ENCODE peak calls at places on chromosomes 13 and 19, in five cellular contexts. C, N, V, L and U are unnamed samples.

GRCh38 chr13:99559560-99559959 is 58.3 kb downstream of the TM9SF2 start:
- DNase-seq in V (no peak), N (no peak), L (no peak), C (no peak), U (no peak)

GRCh38 chr19:52646571-52647222 is 8.5 kb upstream of the ZNF83 start:
- DNase-seq in N (no peak), C (no peak), L (no peak), V (no peak), U (no peak)

GRCh38 chr19:28130066-28130511 is 1082.9 kb downstream of the UQCRFS1 start:
- DNase-seq in L (no peak), V (no peak), N (no peak), C (no peak), U (no peak)

GRCh38 chr13:49667773-49668172 is 23.5 kb downstream of the EBPL start:
- DNase-seq in V (no peak), C (no peak), N (no peak), L (no peak), U (no peak)

GRCh38 chr13:41418027-41418426 is 39.3 kb upstream of the RGCC start:
- DNase-seq in V (no peak), C (no peak), L (no peak), N (no peak), U (no peak)

GRCh38 chr19:38193445-38193844 is 30.6 kb downstream of the DPF1 start:
- DNase-seq in V (no peak), C (no peak), L (no peak), N (no peak), U (no peak)

GRCh38 chr19:51742736-51743288 is 8.9 kb downstream of the FPR1 start:
- DNase-seq in N (no peak), V (no peak), L (no peak), C (no peak), U (no peak)

GRCh38 chr13:44816701-44817684 is 172.3 kb downstream of the NUFIP1 start:
- DNase-seq in L (no peak), N (no peak), V (no peak), C (peak; percentile 63), U (no peak)

GRCh38 chr13:45691251-45691650 is 10.9 kb upstream of the CBY2 start:
- DNase-seq in L (no peak), C (no peak), N (no peak), V (no peak), U (no peak)

GRCh38 chr19:28914173-28914572 is 298.8 kb downstream of the UQCRFS1 start:
- DNase-seq in C (no peak), N (no peak), L (no peak), V (no peak), U (no peak)

GRCh38 chr19:2225415-2226050 is 10.6 kb downstream of the PLEKHJ1 start:
- DNase-seq in C (no peak), L (no peak), N (no peak), V (no peak), U (no peak)

GRCh38 chr19:39645800-39646411 is 9.8 kb upstream of the LGALS16 start:
- DNase-seq in V (no peak), N (peak; percentile 13), C (no peak), L (peak; percentile 63), U (peak; percentile 57)

GRCh38 chr13:101698400-101698799 is 245.9 kb downstream of the ITGBL1 start:
- DNase-seq in N (no peak), L (no peak), V (peak; percentile 23), C (no peak), U (no peak)

GRCh38 chr19:11064831-11065303 is 24.4 kb upstream of the LDLR start:
- DNase-seq in V (no peak), L (no peak), N (peak; percentile 48), C (no peak), U (no peak)

GRCh38 chr19:3028305-3029069 is 593 bp downstream of the TLE2 start:
- DNase-seq in V (no peak), C (no peak), N (peak; percentile 43), L (peak; percentile 67), U (no peak)

GRCh38 chr13:51818771-51819511 is 15.0 kb upstream of the DHRS12 start:
- DNase-seq in N (no peak), V (no peak), C (no peak), L (no peak), U (no peak)

GRCh38 chr19:7930765-7931164 is 4.8 kb upstream of the CTXN1 start:
- DNase-seq in L (no peak), V (no peak), N (no peak), C (no peak), U (no peak)

GRCh38 chr19:55028757-55029156 is 9.3 kb downstream of the GP6 start:
- DNase-seq in C (no peak), V (no peak), L (no peak), N (no peak), U (no peak)

GRCh38 chr13:40589285-40590109 is 76.9 kb downstream of the FOXO1 start:
- DNase-seq in L (no peak), C (no peak), N (no peak), V (no peak), U (no peak)

GRCh38 chr19:10421981-10422461 is 1.7 kb downstream of the PDE4A start:
- DNase-seq in N (no peak), V (no peak), C (no peak), L (no peak), U (no peak)

GRCh38 chr13:99356216-99357089 is 49.3 kb upstream of the GPR183 start:
- DNase-seq in C (no peak), N (no peak), L (peak; percentile 40), V (no peak), U (no peak)

GRCh38 chr19:7975037-7975436 is 30.4 kb downstream of the ELAVL1 start:
- DNase-seq in C (no peak), V (no peak), L (no peak), N (no peak), U (no peak)

GRCh38 chr19:46721269-46722003 is 4.5 kb upstream of the PRKD2 start:
- DNase-seq in N (peak; percentile 59), V (peak; percentile 76), C (no peak), L (peak; percentile 67), U (no peak)

GRCh38 chr13:108220042-108220441 is 1.9 kb downstream of the ABHD13 start:
- DNase-seq in V (no peak), C (peak; percentile 57), N (no peak), L (no peak), U (no peak)
- TF ChIP-seq JUND in V (no peak), C (no peak), N (no peak), L (no peak), U (no peak)

GRCh38 chr19:58518261-58519086 is 1.1 kb downstream of the ZBTB45 start:
- DNase-seq in C (no peak), N (no peak), V (peak; percentile 39), L (no peak), U (no peak)
- TF ChIP-seq JUND in C (no peak), N (no peak), V (no peak), L (no peak), U (no peak)

DNA sequence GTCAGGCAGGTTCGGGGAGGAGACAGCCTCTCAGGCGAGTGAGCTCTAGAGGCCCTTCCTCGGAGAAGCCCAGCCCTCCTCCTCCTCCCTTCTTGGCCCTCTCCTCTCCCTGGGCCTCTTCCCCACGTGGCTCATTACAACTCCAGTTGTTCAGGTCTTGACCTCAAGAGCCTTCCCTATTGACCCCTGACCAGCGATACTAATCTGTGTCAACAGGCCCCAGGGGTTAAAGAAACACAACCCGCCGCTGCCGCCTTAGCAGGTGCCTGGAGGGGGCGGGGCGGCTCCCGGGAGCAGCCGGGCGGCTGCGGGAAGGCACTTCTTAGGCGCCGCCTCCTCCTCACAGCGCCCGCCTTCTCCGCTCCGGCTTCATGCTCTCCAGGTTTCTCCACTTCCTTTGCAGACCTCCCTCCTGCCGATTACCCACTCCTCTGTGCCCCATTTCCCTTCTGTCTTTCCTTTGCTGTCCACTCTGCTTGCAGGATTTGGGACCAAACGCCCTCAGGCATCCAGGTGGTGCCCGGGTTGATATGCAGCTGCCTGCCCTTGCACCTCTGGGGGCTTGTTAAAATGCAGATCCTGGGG is 51.0 kb downstream of the LYL1 start:
- DNase-seq in V (no peak), C (no peak), N (peak; percentile 92), L (peak; percentile 85), U (peak; percentile 86)
- TF ChIP-seq JUND in V (no peak), C (no peak), N (no peak), L (no peak), U (no peak)

GRCh38 chr13:60148918-60149317 is 14.8 kb downstream of the DIAPH3 start:
- DNase-seq in C (no peak), N (no peak), L (no peak), V (no peak), U (no peak)
- TF ChIP-seq JUND in C (no peak), N (no peak), L (no peak), V (no peak), U (no peak)

DNA sequence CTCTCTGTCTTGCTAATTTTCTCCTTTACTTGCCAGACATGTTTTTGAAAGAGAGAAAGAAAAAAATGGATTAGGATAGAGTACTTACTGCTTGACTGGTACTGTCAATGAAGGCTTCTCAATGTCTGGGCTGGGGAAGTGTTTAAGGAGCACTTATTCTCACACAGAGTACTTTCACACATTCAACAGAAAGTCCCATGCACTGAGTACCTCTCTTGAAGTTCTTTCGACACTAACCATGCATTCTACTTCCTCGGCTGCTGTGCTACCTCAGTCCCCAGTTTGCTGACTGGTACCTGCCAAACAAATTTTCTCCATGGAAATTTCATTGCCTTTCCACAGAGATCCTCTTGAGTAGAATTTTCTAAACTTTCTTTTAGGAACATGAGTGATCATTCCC is 281.9 kb downstream of the RBM26 start:
- DNase-seq in N (no peak), L (no peak), C (no peak), V (no peak), U (no peak)
- TF ChIP-seq JUND in N (no peak), L (no peak), C (no peak), V (no peak), U (no peak)